ENCODE peak calls at places on chromosomes 6 and 20, in five cellular contexts. V is prostate gland, W is AG10803, S is left ventricle myocardium inferior, E is BJ. U is an unnamed sample.

GRCh38 chr6:146770965-146771735 is 172.4 kb downstream of the ADGB start:
- DNase-seq in V (no peak), W (peak; percentile 51), S (peak; percentile 62), E (no peak), U (no peak)

GRCh38 chr20:17822039-17822438 is 122.3 kb downstream of the BANF2 start:
- DNase-seq in V (peak; percentile 79), W (peak; percentile 81), S (no peak), E (no peak), U (peak; percentile 59)

GRCh38 chr6:90284236-90284744 is 12.4 kb downstream of the BACH2 start:
- DNase-seq in V (no peak), W (peak; percentile 80), S (no peak), E (peak; percentile 40), U (peak; percentile 94)

GRCh38 chr6:141290871-141291270 is 841.9 kb upstream of the GJE1 start:
- DNase-seq in V (no peak), W (peak; percentile 5), S (no peak), E (no peak), U (no peak)

GRCh38 chr6:37698264-37699137 is 818 bp upstream of the MDGA1 start:
- DNase-seq in V (peak; percentile 33), W (peak; percentile 70), S (peak; percentile 35), E (no peak), U (peak; percentile 65)

GRCh38 chr20:41087325-41087685 is 50.0 kb upstream of the PLCG1 start:
- DNase-seq in V (no peak), W (no peak), S (no peak), E (no peak), U (no peak)

GRCh38 chr20:14582855-14583254 is 245.4 kb upstream of the FLRT3 start:
- DNase-seq in V (no peak), W (peak; percentile 33), S (no peak), E (no peak), U (no peak)

GRCh38 chr6:34638834-34639736 is 57.5 kb downstream of the ILRUN start:
- DNase-seq in V (no peak), W (peak; percentile 6), S (no peak), E (no peak), U (no peak)

GRCh38 chr6:3458706-3459421 is 2.0 kb upstream of the SLC22A23 start:
- DNase-seq in V (no peak), W (no peak), S (no peak), E (no peak), U (no peak)

GRCh38 chr6:21742238-21742660 is 148.7 kb downstream of the SOX4 start:
- DNase-seq in V (no peak), W (peak; percentile 18), S (no peak), E (no peak), U (peak; percentile 88)

GRCh38 chr6:90413867-90414266 is 117.2 kb upstream of the BACH2 start:
- DNase-seq in V (no peak), W (no peak), S (no peak), E (no peak), U (peak; percentile 42)

GRCh38 chr6:149750136-149750609 is 632 bp downstream of the PCMT1 start:
- DNase-seq in V (peak; percentile 24), W (peak; percentile 48), S (peak; percentile 26), E (no peak), U (peak; percentile 52)

GRCh38 chr6:125952764-125953501 is 3.6 kb upstream of the HINT3 start:
- DNase-seq in V (no peak), W (peak; percentile 30), S (no peak), E (no peak), U (no peak)
- TF ChIP-seq CTCF in V (no peak), W (peak; percentile 53), S (no peak), E (peak; percentile 66), U (peak; percentile 51)

GRCh38 chr6:127190552-127190951 is 72.1 kb downstream of the RSPO3 start:
- DNase-seq in V (no peak), W (peak; percentile 71), S (no peak), E (no peak), U (peak; percentile 53)
- TF ChIP-seq CTCF in V (peak; percentile 13), W (peak; percentile 84), S (peak; percentile 60), E (peak; percentile 67), U (peak; percentile 70)

DNA sequence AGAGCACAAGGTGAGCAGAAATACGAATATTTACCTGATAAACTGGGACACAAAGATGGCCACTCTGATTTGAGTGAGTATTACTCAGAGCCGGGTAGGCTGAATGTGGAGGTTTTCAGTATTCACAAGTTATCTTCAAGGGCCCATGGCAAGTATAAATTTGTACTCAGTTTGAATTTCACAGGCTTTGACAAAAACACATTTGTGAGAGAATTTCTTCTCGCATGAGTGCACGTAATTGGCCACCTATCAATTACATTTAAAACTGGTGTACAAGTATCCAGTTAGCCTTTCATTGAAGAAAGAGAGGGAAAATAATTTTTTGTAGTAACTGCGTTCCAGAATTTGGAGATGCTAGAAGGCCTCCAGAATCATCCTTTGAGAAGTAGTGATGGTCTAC is 28.6 kb upstream of the RFPL4B start:
- DNase-seq in V (no peak), W (no peak), S (no peak), E (no peak), U (no peak)
- TF ChIP-seq CTCF in V (no peak), W (no peak), S (no peak), E (no peak), U (no peak)

GRCh38 chr6:30234361-30234760 is 21.2 kb upstream of the TRIM26 start:
- DNase-seq in V (no peak), W (peak; percentile 52), S (no peak), E (no peak), U (no peak)

GRCh38 chr6:30238178-30238795 is 25.1 kb upstream of the TRIM26 start:
- DNase-seq in V (no peak), W (peak; percentile 39), S (no peak), E (no peak), U (no peak)
- TF ChIP-seq CTCF in V (no peak), W (peak; percentile 63), S (peak; percentile 40), E (peak; percentile 48), U (peak; percentile 50)